ENCODE peak calls at places on chromosomes 11 and 22, in five cellular contexts. Z is EH, J is GM06990, U is NCI-H748 treated with DMSO at 0.1 percent for 48 hours, I is neuronal stem cell. K is an unnamed sample.

GRCh38 chr11:104609297-104609696 is 289.0 kb downstream of the CASP12 start:
- DNase-seq in Z (peak; percentile 54), J (no peak), U (peak; percentile 13), I (peak; percentile 15), K (peak; percentile 28)

GRCh38 chr11:68961245-68961644 is 19.5 kb downstream of the MRGPRD start:
- DNase-seq in Z (no peak), J (no peak), U (no peak), I (no peak), K (no peak)

GRCh38 chr11:8266246-8267241 is 2.9 kb upstream of the LMO1 start:
- DNase-seq in Z (no peak), J (no peak), U (no peak), I (no peak), K (no peak)

GRCh38 chr11:63884191-63884590 is 32.8 kb downstream of the RCOR2 start:
- DNase-seq in Z (no peak), J (no peak), U (no peak), I (no peak), K (no peak)

GRCh38 chr11:819129-819931 is 616 bp downstream of the PNPLA2 start:
- DNase-seq in Z (peak; percentile 89), J (peak; percentile 90), U (peak; percentile 64), I (peak; percentile 87), K (peak; percentile 97)

GRCh38 chr11:119794756-119795155 is 65.8 kb upstream of the NECTIN1 start:
- DNase-seq in Z (no peak), J (no peak), U (no peak), I (no peak), K (no peak)

GRCh38 chr11:57249384-57250319 is 12.6 kb upstream of the APLNR start:
- DNase-seq in Z (peak; percentile 69), J (no peak), U (no peak), I (peak; percentile 58), K (peak; percentile 54)

GRCh38 chr11:72278911-72279310 is 34.9 kb upstream of the PHOX2A start:
- DNase-seq in Z (peak; percentile 80), J (no peak), U (no peak), I (no peak), K (no peak)

GRCh38 chr22:48719978-48720661 is 1107.6 kb downstream of the BRD1 start:
- DNase-seq in Z (no peak), J (no peak), U (peak; percentile 88), I (no peak), K (no peak)

GRCh38 chr11:45298718-45299117 is 12.6 kb upstream of the SYT13 start:
- DNase-seq in Z (no peak), J (no peak), U (no peak), I (no peak), K (no peak)

GRCh38 chr11:95577716-95578460 is 211.7 kb downstream of the FAM76B start:
- DNase-seq in Z (peak; percentile 47), J (no peak), U (no peak), I (no peak), K (no peak)

GRCh38 chr22:32841175-32841574 is 39.7 kb downstream of the TIMP3 start:
- DNase-seq in Z (no peak), J (no peak), U (no peak), I (no peak), K (no peak)

GRCh38 chr22:44444341-44445306 is 53.4 kb downstream of the RTL6 start:
- DNase-seq in Z (no peak), J (no peak), U (no peak), I (no peak), K (no peak)

GRCh38 chr11:123020968-123021367 is 39.3 kb upstream of the BSX start:
- DNase-seq in Z (peak; percentile 68), J (no peak), U (peak; percentile 3), I (no peak), K (peak; percentile 79)

GRCh38 chr11:66886671-66887221 is 29.9 kb downstream of the LRFN4 start:
- DNase-seq in Z (peak; percentile 56), J (no peak), U (no peak), I (no peak), K (no peak)

K was measured in GM13977.